ENCODE peak calls at places on chromosomes 7 and 10, in five cellular contexts. One of them, this sample, is unnamed.

GRCh38 chr10:78071140-78071856 is 37.6 kb downstream of the RPS24 start:
- DNase-seq in dorsolateral prefrontal cortex: no peak
- DNase-seq in tibial nerve: no peak
- DNase-seq in lower lobe of right lung: no peak
- DNase-seq in right lobe of liver: no peak
- DNase-seq in this sample: no peak

GRCh38 chr7:36855330-36855729 is 131.0 kb upstream of the AOAH start:
- DNase-seq in right lobe of liver: no peak
- DNase-seq in tibial nerve: no peak
- DNase-seq in dorsolateral prefrontal cortex: no peak
- DNase-seq in lower lobe of right lung: no peak
- DNase-seq in this sample: no peak

GRCh38 chr10:86299562-86299961 is 67.0 kb downstream of the GRID1 start:
- DNase-seq in lower lobe of right lung: no peak
- DNase-seq in tibial nerve: no peak
- DNase-seq in right lobe of liver: peak
- DNase-seq in dorsolateral prefrontal cortex: no peak
- DNase-seq in this sample: no peak

GRCh38 chr7:133315332-133316040 is 62.6 kb downstream of the EXOC4 start:
- DNase-seq in right lobe of liver: no peak
- DNase-seq in tibial nerve: no peak
- DNase-seq in dorsolateral prefrontal cortex: no peak
- DNase-seq in lower lobe of right lung: no peak
- DNase-seq in this sample: no peak

GRCh38 chr7:43721193-43721806 is 8.0 kb downstream of the COA1 start:
- DNase-seq in tibial nerve: no peak
- DNase-seq in right lobe of liver: no peak
- DNase-seq in lower lobe of right lung: no peak
- DNase-seq in dorsolateral prefrontal cortex: no peak
- DNase-seq in this sample: no peak

GRCh38 chr7:1945558-1945957 is 275.5 kb downstream of the ELFN1 start:
- DNase-seq in right lobe of liver: no peak
- DNase-seq in lower lobe of right lung: peak
- DNase-seq in dorsolateral prefrontal cortex: peak
- DNase-seq in tibial nerve: no peak
- DNase-seq in this sample: no peak

GRCh38 chr7:17130281-17131059 is 168.0 kb upstream of the AHR start:
- DNase-seq in dorsolateral prefrontal cortex: no peak
- DNase-seq in right lobe of liver: no peak
- DNase-seq in lower lobe of right lung: no peak
- DNase-seq in tibial nerve: no peak
- DNase-seq in this sample: no peak

GRCh38 chr7:26101471-26102151 is 50.4 kb upstream of the NFE2L3 start:
- DNase-seq in tibial nerve: no peak
- DNase-seq in right lobe of liver: no peak
- DNase-seq in dorsolateral prefrontal cortex: no peak
- DNase-seq in lower lobe of right lung: no peak
- DNase-seq in this sample: no peak

GRCh38 chr10:119301397-119301796 is 94.0 kb downstream of the GRK5 start:
- DNase-seq in right lobe of liver: no peak
- DNase-seq in tibial nerve: no peak
- DNase-seq in lower lobe of right lung: no peak
- DNase-seq in dorsolateral prefrontal cortex: no peak
- DNase-seq in this sample: peak

GRCh38 chr10:7561216-7561893 is 105.4 kb downstream of the ITIH5 start:
- DNase-seq in tibial nerve: peak
- DNase-seq in dorsolateral prefrontal cortex: no peak
- DNase-seq in lower lobe of right lung: peak
- DNase-seq in right lobe of liver: peak
- DNase-seq in this sample: peak

GRCh38 chr10:95229724-95230627 is 35.9 kb downstream of the ACSM6 start:
- DNase-seq in dorsolateral prefrontal cortex: no peak
- DNase-seq in lower lobe of right lung: no peak
- DNase-seq in right lobe of liver: no peak
- DNase-seq in tibial nerve: no peak
- DNase-seq in this sample: no peak

GRCh38 chr7:41029072-41029492 is 673.8 kb downstream of the INHBA start:
- DNase-seq in tibial nerve: no peak
- DNase-seq in right lobe of liver: no peak
- DNase-seq in lower lobe of right lung: no peak
- DNase-seq in dorsolateral prefrontal cortex: no peak
- DNase-seq in this sample: no peak

This sample was measured in aorta.